ENCODE peak calls at places on chromosomes 7 and 10, in eight cellular contexts. E is GM23338, L is HCT116, Q is PC-3, Y is neural progenitor cell, V is MM.1S, G is OCI-LY7, H is SK-N-SH. F is an unnamed sample.

GRCh38 chr10:119416855-119417254 is 125.7 kb downstream of the RGS10 start:
- DNase-seq in E (peak; percentile 88), Y (peak; percentile 79), V (peak; percentile 54), H (peak; percentile 80), G (peak; percentile 82), L (peak; percentile 58), Q (peak; percentile 58), F (peak; percentile 78)

GRCh38 chr7:14048889-14049288 is 59.4 kb upstream of the ETV1 start:
- DNase-seq in V (peak; percentile 14), E (no peak), L (no peak), G (no peak), Y (no peak), H (no peak), Q (peak; percentile 8), F (no peak)

GRCh38 chr10:73060173-73060572 is 36.5 kb downstream of the P4HA1 start:
- DNase-seq in Q (no peak), V (no peak), H (no peak), E (no peak), L (no peak), G (no peak), Y (no peak), F (no peak)

GRCh38 chr7:1632506-1632905 is 37.6 kb upstream of the ELFN1 start:
- DNase-seq in G (no peak), H (no peak), Q (no peak), V (no peak), E (no peak), Y (no peak), L (no peak), F (no peak)

GRCh38 chr7:19296617-19297016 is 151.4 kb upstream of the FERD3L start:
- DNase-seq in G (no peak), L (no peak), Q (no peak), Y (no peak), E (no peak), H (no peak), V (no peak), F (no peak)

GRCh38 chr7:24880886-24881285 is 99.1 kb downstream of the OSBPL3 start:
- DNase-seq in E (no peak), V (no peak), Y (no peak), Q (no peak), G (no peak), L (no peak), H (no peak), F (no peak)

GRCh38 chr10:71089162-71089561 is 123.2 kb upstream of the UNC5B start:
- DNase-seq in Q (no peak), V (no peak), L (no peak), G (no peak), H (no peak), Y (no peak), E (no peak), F (no peak)

GRCh38 chr7:20474244-20474643 is 141.2 kb upstream of the ABCB5 start:
- DNase-seq in Q (no peak), Y (no peak), G (no peak), V (no peak), L (no peak), E (no peak), H (no peak), F (no peak)

GRCh38 chr10:115093776-115094361 is 704 bp downstream of the ATRNL1 start:
- DNase-seq in L (no peak), H (peak; percentile 85), G (no peak), V (peak; percentile 67), E (peak; percentile 69), Y (peak; percentile 51), Q (no peak), F (peak; percentile 35)

GRCh38 chr7:141198191-141198958 is 124.5 kb downstream of the TMEM178B start:
- DNase-seq in L (no peak), G (no peak), H (peak; percentile 66), E (no peak), V (no peak), Y (no peak), Q (peak; percentile 51), F (no peak)

GRCh38 chr7:143494622-143495021 is 16.9 kb downstream of the TAS2R41 start:
- DNase-seq in V (no peak), Y (no peak), H (no peak), Q (peak; percentile 15), G (no peak), L (no peak), E (peak; percentile 53), F (no peak)

GRCh38 chr7:91181949-91182348 is 82.3 kb upstream of the FZD1 start:
- DNase-seq in Y (no peak), V (no peak), L (no peak), E (no peak), Q (peak; percentile 8), G (no peak), H (no peak), F (no peak)

GRCh38 chr10:62354941-62355340 is 19.2 kb upstream of the ZNF365 start:
- DNase-seq in L (no peak), G (no peak), V (no peak), H (no peak), Y (no peak), Q (no peak), E (no peak), F (no peak)

GRCh38 chr10:31757374-31757773 is 171.3 kb downstream of the ARHGAP12 start:
- DNase-seq in V (no peak), L (no peak), E (no peak), Y (no peak), G (no peak), H (no peak), Q (no peak), F (peak; percentile 29)

GRCh38 chr10:36479073-36479472 is 646.3 kb upstream of the ANKRD30A start:
- DNase-seq in L (no peak), Q (no peak), G (no peak), Y (no peak), V (no peak), E (no peak), H (no peak), F (no peak)

GRCh38 chr10:29119374-29119773 is 169.5 kb upstream of the LYZL1 start:
- DNase-seq in E (peak; percentile 94), V (peak; percentile 48), G (no peak), H (no peak), L (peak; percentile 29), Q (peak; percentile 53), Y (peak; percentile 72), F (peak; percentile 62)

GRCh38 chr7:130144632-130145171 is 60.5 kb downstream of the TMEM209 start:
- DNase-seq in Y (no peak), L (peak; percentile 24), G (no peak), E (no peak), Q (peak; percentile 35), V (no peak), H (no peak), F (no peak)

GRCh38 chr10:95428702-95429101 is 132.5 kb downstream of the SORBS1 start:
- DNase-seq in V (no peak), Y (no peak), E (no peak), Q (no peak), G (no peak), L (no peak), H (no peak), F (no peak)

GRCh38 chr10:99560277-99561126 is 27.8 kb downstream of the NKX2-3 start:
- DNase-seq in V (peak; percentile 12), Y (peak; percentile 88), Q (peak; percentile 60), E (peak; percentile 94), L (peak; percentile 61), H (peak; percentile 56), G (peak; percentile 58), F (peak; percentile 83)

GRCh38 chr7:68078311-68078710 is 1081.7 kb downstream of the TYW1 start:
- DNase-seq in H (no peak), G (no peak), V (no peak), Y (no peak), Q (no peak), E (no peak), L (no peak), F (no peak)

GRCh38 chr10:11009471-11010308 is 8.0 kb upstream of the CELF2 start:
- DNase-seq in E (no peak), V (no peak), Y (no peak), G (no peak), H (no peak), L (no peak), Q (no peak), F (no peak)

GRCh38 chr7:107918948-107919347 is 28.0 kb downstream of the DLD start:
- DNase-seq in H (no peak), E (no peak), L (no peak), V (no peak), G (no peak), Y (no peak), Q (no peak), F (no peak)

GRCh38 chr10:91163269-91163708 is 57.2 kb upstream of the PCGF5 start:
- DNase-seq in H (peak; percentile 81), Q (peak; percentile 43), E (peak; percentile 72), Y (peak; percentile 71), L (peak; percentile 12), V (peak; percentile 74), G (peak; percentile 81), F (peak; percentile 72)

GRCh38 chr7:86989407-86989806 is 70.0 kb downstream of the ELAPOR2 start:
- DNase-seq in G (no peak), H (no peak), L (no peak), Y (no peak), E (no peak), V (peak; percentile 43), Q (no peak), F (no peak)
- H3K4me2 ChIP-seq in G (no peak overlapping the region), H (no peak overlapping the region), L (no peak overlapping the region), Y (no peak overlapping the region), E (no peak overlapping the region), V (peak overlapping the region; percentile 7), Q (no peak overlapping the region), F (no peak overlapping the region)

DNA sequence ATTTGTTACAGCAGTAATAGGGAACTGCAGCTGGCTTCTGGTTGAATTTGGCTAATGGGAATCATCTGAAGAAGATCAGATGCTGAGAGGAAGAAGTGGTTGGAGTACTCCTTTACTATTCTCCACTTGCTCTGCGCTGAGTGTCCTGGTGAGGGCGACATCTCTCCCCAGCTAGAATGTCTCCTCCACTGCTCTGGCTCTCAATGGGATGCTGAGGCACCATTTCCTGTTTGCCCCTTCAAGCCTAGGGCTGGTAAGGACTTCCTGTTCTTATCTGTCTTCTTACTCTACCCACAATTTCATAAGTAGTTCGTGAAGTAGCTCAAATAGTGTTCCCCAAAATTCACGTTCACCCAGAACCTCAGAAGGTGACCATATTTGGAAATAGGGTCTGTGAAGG is 43.2 kb upstream of the TES start:
- DNase-seq in E (peak; percentile 34), Y (no peak), V (peak; percentile 35), G (peak; percentile 10), H (no peak), Q (no peak), L (no peak), F (no peak)
- TF ChIP-seq CTCF in E (peak; percentile 53), Y (no peak), V (peak; percentile 53), G (peak; percentile 65), H (peak; percentile 49), Q (peak; percentile 30), L (peak; percentile 38), F (no peak)

GRCh38 chr10:108465871-108466641 is 1301.5 kb upstream of the SORCS1 start:
- DNase-seq in V (no peak), G (no peak), Y (peak; percentile 65), E (peak; percentile 78), H (peak; percentile 67), Q (no peak), L (no peak), F (peak; percentile 69)
- TF ChIP-seq EZH2phosphoT487 in V (no peak), G (no peak), Y (no peak), E (no peak), H (no peak), Q (no peak), L (no peak), F (no peak)

DNA sequence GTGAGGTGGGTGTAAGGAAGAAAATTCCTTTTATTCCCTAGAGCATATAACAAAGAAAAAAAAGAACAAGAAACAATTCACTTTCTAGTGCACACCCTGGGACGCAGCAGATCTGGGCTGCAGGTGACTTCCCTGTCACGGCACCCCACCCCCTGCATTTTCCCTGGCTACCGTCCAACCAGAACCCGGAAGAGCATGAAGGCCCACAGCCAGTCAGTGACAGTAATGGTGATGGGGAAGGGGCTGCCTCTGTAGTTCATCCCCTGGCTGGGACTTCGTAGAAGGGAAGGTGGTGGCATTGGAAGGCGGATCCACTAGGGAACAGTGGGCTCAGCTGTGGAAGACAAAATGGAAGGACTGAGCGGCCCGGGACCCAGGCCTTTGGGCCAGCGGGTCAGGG is 236.7 kb downstream of the BUB3 start:
- DNase-seq in Y (no peak), H (no peak), Q (no peak), L (no peak), V (no peak), E (no peak), G (no peak), F (no peak)
- H3K4me2 ChIP-seq in Y (no peak overlapping the region), H (no peak overlapping the region), Q (no peak overlapping the region), L (no peak overlapping the region), V (no peak overlapping the region), E (no peak overlapping the region), G (no peak overlapping the region), F (no peak overlapping the region)

F was measured in hepatocyte.